ENCODE peak calls at places on chromosomes 16 and 17, in four cellular contexts. T is psoas muscle, J is left lobe of liver, I is natural killer cell. R is an unnamed sample.

GRCh38 chr16:17358350-17358749 is 112.4 kb downstream of the XYLT1 start:
- ATAC-seq in T (no peak), J (no peak), I (no peak), R (no peak)

GRCh38 chr16:53504161-53504663 is 1.2 kb upstream of the AKTIP start:
- ATAC-seq in T (no peak), J (peak; percentile 6), I (no peak), R (no peak)

GRCh38 chr16:48533931-48534330 is 76.0 kb downstream of the N4BP1 start:
- ATAC-seq in T (no peak), J (no peak), I (no peak), R (no peak)

GRCh38 chr17:33124871-33125551 is 133.4 kb downstream of the SPACA3 start:
- ATAC-seq in T (no peak), J (no peak), I (no peak), R (peak; percentile 28)

GRCh38 chr16:84425696-84426095 is 57.4 kb downstream of the ATP2C2 start:
- ATAC-seq in T (no peak), J (no peak), I (no peak), R (no peak)

GRCh38 chr17:39212841-39213480 is 12.8 kb downstream of the STAC2 start:
- ATAC-seq in T (no peak), J (peak; percentile 50), I (no peak), R (peak; percentile 40)

GRCh38 chr17:80817861-80818260 is 173.8 kb upstream of the CHMP6 start:
- ATAC-seq in T (peak; percentile 50), J (no peak), I (no peak), R (no peak)

GRCh38 chr17:7888184-7888920 is at the start of gene CHD3:
- ATAC-seq in T (no peak), J (no peak), I (no peak), R (peak; percentile 89)

GRCh38 chr17:80955673-80956306 is 35.9 kb upstream of the CHMP6 start:
- ATAC-seq in T (no peak), J (no peak), I (no peak), R (no peak)

GRCh38 chr16:55257971-55258613 is 65.9 kb upstream of the IRX6 start:
- ATAC-seq in T (peak; percentile 78), J (peak; percentile 99), I (peak; percentile 37), R (peak; percentile 95)

GRCh38 chr16:86865866-86866675 is 287.7 kb downstream of the FOXL1 start:
- ATAC-seq in T (peak; percentile 85), J (peak; percentile 29), I (no peak), R (peak; percentile 44)

GRCh38 chr16:69890891-69891282 is 60.2 kb upstream of the CLEC18A start:
- ATAC-seq in T (no peak), J (peak; percentile 7), I (no peak), R (no peak)

GRCh38 chr16:48946687-48947370 is 334.8 kb downstream of the CBLN1 start:
- ATAC-seq in T (no peak), J (no peak), I (no peak), R (no peak)

GRCh38 chr16:56327929-56328258 is 97.5 kb downstream of the AMFR start:
- ATAC-seq in T (no peak), J (no peak), I (no peak), R (no peak)

GRCh38 chr17:39997543-39997942 is 16.9 kb downstream of the PSMD3 start:
- ATAC-seq in T (no peak), J (no peak), I (no peak), R (no peak)

GRCh38 chr17:56699186-56699895 is 105.8 kb downstream of the NOG start:
- ATAC-seq in T (peak; percentile 96), J (no peak), I (no peak), R (peak; percentile 93)

GRCh38 chr17:79150035-79150733 is 75.6 kb downstream of the ENGASE start:
- ATAC-seq in T (no peak), J (no peak), I (no peak), R (no peak)

GRCh38 chr16:89132194-89133005 is 38.7 kb downstream of the ACSF3 start:
- ATAC-seq in T (no peak), J (no peak), I (no peak), R (peak; percentile 23)

GRCh38 chr16:23564964-23565363 is 7.4 kb downstream of the UBFD1 start:
- ATAC-seq in T (peak; percentile 90), J (peak; percentile 30), I (no peak), R (no peak)

GRCh38 chr16:8588703-8589292 is 1.5 kb downstream of the TMEM114 start:
- ATAC-seq in T (no peak), J (peak; percentile 13), I (no peak), R (no peak)

GRCh38 chr17:36665417-36665816 is 64.0 kb downstream of the MRM1 start:
- ATAC-seq in T (no peak), J (no peak), I (no peak), R (no peak)

GRCh38 chr17:39208136-39208535 is 8.1 kb downstream of the RPL19 start:
- ATAC-seq in T (no peak), J (no peak), I (no peak), R (peak; percentile 35)

GRCh38 chr16:4994719-4995434 is 36.7 kb downstream of the SEC14L5 start:
- ATAC-seq in T (no peak), J (no peak), I (no peak), R (no peak)

GRCh38 chr17:65455972-65456343 is 105.5 kb downstream of the AXIN2 start:
- ATAC-seq in T (peak; percentile 87), J (peak; percentile 97), I (no peak), R (no peak)

GRCh38 chr16:56856876-56857447 is 8.0 kb upstream of the SLC12A3 start:
- ATAC-seq in T (no peak), J (peak; percentile 91), I (no peak), R (no peak)

GRCh38 chr16:21053595-21053994 is 97.1 kb downstream of the DNAH3 start:
- ATAC-seq in T (no peak), J (no peak), I (no peak), R (no peak)

GRCh38 chr16:29992371-29992967 is 2.9 kb downstream of the HIRIP3 start:
- ATAC-seq in T (no peak), J (no peak), I (no peak), R (no peak)